ENCODE peak calls at places on chromosome 5, in eight cellular contexts. One of them, this sample, is unnamed. For H3K4me1, the result is how much of the 10 kb centered on the place peaks cover.

GRCh38 chr5:34903260-34903659 is 12.0 kb downstream of the RAD1 start:
- DNase-seq in transverse colon: no peak
- DNase-seq in CD8-positive, alpha-beta T cell: no peak
- DNase-seq in PC-9: no peak
- DNase-seq in fibroblast of lung: no peak
- DNase-seq in heart right ventricle: no peak
- DNase-seq in cardiac muscle cell: no peak
- DNase-seq in right lobe of liver: no peak
- DNase-seq in this sample: no peak

GRCh38 chr5:141849371-141850182 is 28.6 kb downstream of the PCDH1 start:
- DNase-seq in transverse colon: peak
- DNase-seq in PC-9: peak
- DNase-seq in CD8-positive, alpha-beta T cell: peak
- DNase-seq in heart right ventricle: peak
- DNase-seq in right lobe of liver: peak
- DNase-seq in fibroblast of lung: peak
- DNase-seq in cardiac muscle cell: peak
- DNase-seq in this sample: peak

GRCh38 chr5:42851441-42851840 is 39.7 kb upstream of the SELENOP start:
- DNase-seq in transverse colon: no peak
- DNase-seq in cardiac muscle cell: no peak
- DNase-seq in PC-9: no peak
- DNase-seq in CD8-positive, alpha-beta T cell: no peak
- DNase-seq in heart right ventricle: no peak
- DNase-seq in fibroblast of lung: no peak
- DNase-seq in right lobe of liver: no peak
- DNase-seq in this sample: no peak

GRCh38 chr5:153885166-153885565 is 153.5 kb downstream of the FAM114A2 start:
- DNase-seq in heart right ventricle: no peak
- DNase-seq in cardiac muscle cell: no peak
- DNase-seq in CD8-positive, alpha-beta T cell: no peak
- DNase-seq in transverse colon: no peak
- DNase-seq in fibroblast of lung: no peak
- DNase-seq in right lobe of liver: no peak
- DNase-seq in PC-9: no peak
- DNase-seq in this sample: no peak

GRCh38 chr5:25435882-25436281 is 791.1 kb upstream of the CDH10 start:
- DNase-seq in CD8-positive, alpha-beta T cell: no peak
- DNase-seq in fibroblast of lung: no peak
- DNase-seq in cardiac muscle cell: no peak
- DNase-seq in PC-9: no peak
- DNase-seq in heart right ventricle: no peak
- DNase-seq in transverse colon: no peak
- DNase-seq in right lobe of liver: no peak
- DNase-seq in this sample: no peak

GRCh38 chr5:74237746-74238145 is 402.8 kb downstream of the ENC1 start:
- DNase-seq in cardiac muscle cell: no peak
- DNase-seq in fibroblast of lung: no peak
- DNase-seq in transverse colon: no peak
- DNase-seq in PC-9: no peak
- DNase-seq in CD8-positive, alpha-beta T cell: no peak
- DNase-seq in heart right ventricle: no peak
- DNase-seq in right lobe of liver: no peak
- DNase-seq in this sample: no peak

GRCh38 chr5:136058031-136058971 is 29.5 kb downstream of the TGFBI start:
- DNase-seq in CD8-positive, alpha-beta T cell: no peak
- DNase-seq in fibroblast of lung: peak
- DNase-seq in right lobe of liver: peak
- DNase-seq in cardiac muscle cell: no peak
- DNase-seq in PC-9: no peak
- DNase-seq in transverse colon: peak
- DNase-seq in heart right ventricle: peak
- DNase-seq in this sample: no peak

GRCh38 chr5:143536364-143536763 is 132.9 kb upstream of the NR3C1 start:
- DNase-seq in CD8-positive, alpha-beta T cell: no peak
- DNase-seq in cardiac muscle cell: no peak
- DNase-seq in fibroblast of lung: peak
- DNase-seq in PC-9: peak
- DNase-seq in right lobe of liver: no peak
- DNase-seq in heart right ventricle: no peak
- DNase-seq in transverse colon: no peak
- DNase-seq in this sample: no peak

GRCh38 chr5:135578685-135579341 is at the start of gene CXCL14:
- DNase-seq in cardiac muscle cell: peak
- DNase-seq in PC-9: no peak
- DNase-seq in CD8-positive, alpha-beta T cell: no peak
- DNase-seq in transverse colon: peak
- DNase-seq in right lobe of liver: no peak
- DNase-seq in fibroblast of lung: peak
- DNase-seq in heart right ventricle: no peak
- DNase-seq in this sample: no peak

GRCh38 chr5:139930406-139930805 is 112.7 kb downstream of the NRG2 start:
- DNase-seq in fibroblast of lung: no peak
- DNase-seq in heart right ventricle: no peak
- DNase-seq in right lobe of liver: no peak
- DNase-seq in transverse colon: no peak
- DNase-seq in CD8-positive, alpha-beta T cell: no peak
- DNase-seq in cardiac muscle cell: no peak
- DNase-seq in PC-9: no peak
- DNase-seq in this sample: no peak

GRCh38 chr5:110048508-110048907 is 358.8 kb downstream of the MAN2A1 start:
- DNase-seq in transverse colon: no peak
- DNase-seq in cardiac muscle cell: no peak
- DNase-seq in fibroblast of lung: no peak
- DNase-seq in right lobe of liver: no peak
- DNase-seq in CD8-positive, alpha-beta T cell: no peak
- DNase-seq in heart right ventricle: no peak
- DNase-seq in PC-9: no peak
- DNase-seq in this sample: no peak

GRCh38 chr5:23627976-23628375 is 120.6 kb downstream of the PRDM9 start:
- DNase-seq in fibroblast of lung: no peak
- DNase-seq in right lobe of liver: no peak
- DNase-seq in transverse colon: no peak
- DNase-seq in CD8-positive, alpha-beta T cell: no peak
- DNase-seq in heart right ventricle: no peak
- DNase-seq in PC-9: no peak
- DNase-seq in cardiac muscle cell: no peak
- DNase-seq in this sample: no peak

GRCh38 chr5:180649297-180650039 is at the start of gene FLT4:
- DNase-seq in PC-9: no peak
- DNase-seq in cardiac muscle cell: no peak
- DNase-seq in fibroblast of lung: no peak
- DNase-seq in heart right ventricle: no peak
- DNase-seq in transverse colon: no peak
- DNase-seq in right lobe of liver: peak
- DNase-seq in CD8-positive, alpha-beta T cell: no peak
- DNase-seq in this sample: no peak

GRCh38 chr5:74903165-74903787 is 37.1 kb upstream of the FAM169A start:
- DNase-seq in right lobe of liver: peak
- DNase-seq in PC-9: peak
- DNase-seq in CD8-positive, alpha-beta T cell: no peak
- DNase-seq in fibroblast of lung: no peak
- DNase-seq in heart right ventricle: no peak
- DNase-seq in transverse colon: peak
- DNase-seq in cardiac muscle cell: peak
- DNase-seq in this sample: no peak

GRCh38 chr5:60677831-60678664 is 21.9 kb downstream of the DEPDC1B start:
- DNase-seq in heart right ventricle: no peak
- DNase-seq in right lobe of liver: no peak
- DNase-seq in cardiac muscle cell: peak
- DNase-seq in fibroblast of lung: peak
- DNase-seq in CD8-positive, alpha-beta T cell: no peak
- DNase-seq in PC-9: no peak
- DNase-seq in transverse colon: peak
- DNase-seq in this sample: no peak

GRCh38 chr5:168020522-168021294 is 270.7 kb upstream of the WWC1 start:
- DNase-seq in transverse colon: no peak
- DNase-seq in heart right ventricle: peak
- DNase-seq in right lobe of liver: no peak
- DNase-seq in CD8-positive, alpha-beta T cell: no peak
- DNase-seq in fibroblast of lung: peak
- DNase-seq in cardiac muscle cell: no peak
- DNase-seq in PC-9: no peak
- DNase-seq in this sample: no peak

GRCh38 chr5:138330813-138331448 is 673 bp downstream of the CDC25C start:
- DNase-seq in transverse colon: no peak
- DNase-seq in CD8-positive, alpha-beta T cell: no peak
- DNase-seq in fibroblast of lung: no peak
- DNase-seq in right lobe of liver: no peak
- DNase-seq in cardiac muscle cell: no peak
- DNase-seq in PC-9: peak
- DNase-seq in heart right ventricle: no peak
- DNase-seq in this sample: no peak

GRCh38 chr5:73393606-73394489 is 54.7 kb downstream of the FOXD1 start:
- DNase-seq in cardiac muscle cell: no peak
- DNase-seq in PC-9: no peak
- DNase-seq in transverse colon: no peak
- DNase-seq in right lobe of liver: no peak
- DNase-seq in fibroblast of lung: no peak
- DNase-seq in heart right ventricle: no peak
- DNase-seq in CD8-positive, alpha-beta T cell: no peak
- DNase-seq in this sample: no peak

GRCh38 chr5:63439537-63439936 is 522.7 kb downstream of the HTR1A start:
- DNase-seq in CD8-positive, alpha-beta T cell: no peak
- DNase-seq in fibroblast of lung: no peak
- DNase-seq in cardiac muscle cell: no peak
- DNase-seq in right lobe of liver: no peak
- DNase-seq in PC-9: no peak
- DNase-seq in heart right ventricle: no peak
- DNase-seq in transverse colon: no peak
- DNase-seq in this sample: no peak

GRCh38 chr5:144467795-144468194 is 297.1 kb downstream of the KCTD16 start:
- DNase-seq in fibroblast of lung: peak
- DNase-seq in right lobe of liver: no peak
- DNase-seq in cardiac muscle cell: peak
- DNase-seq in CD8-positive, alpha-beta T cell: no peak
- DNase-seq in heart right ventricle: peak
- DNase-seq in PC-9: no peak
- DNase-seq in transverse colon: peak
- DNase-seq in this sample: no peak

GRCh38 chr5:100755435-100755834 is 147.6 kb downstream of the ST8SIA4 start:
- DNase-seq in right lobe of liver: no peak
- DNase-seq in transverse colon: no peak
- DNase-seq in heart right ventricle: no peak
- DNase-seq in cardiac muscle cell: no peak
- DNase-seq in CD8-positive, alpha-beta T cell: no peak
- DNase-seq in fibroblast of lung: no peak
- DNase-seq in PC-9: no peak
- DNase-seq in this sample: no peak

GRCh38 chr5:159210306-159210722 is 961 bp upstream of the RNF145 start:
- DNase-seq in right lobe of liver: no peak
- DNase-seq in PC-9: peak
- DNase-seq in cardiac muscle cell: no peak
- DNase-seq in CD8-positive, alpha-beta T cell: no peak
- DNase-seq in fibroblast of lung: no peak
- DNase-seq in transverse colon: peak
- DNase-seq in heart right ventricle: no peak
- DNase-seq in this sample: no peak

GRCh38 chr5:36877667-36878420 is 1.3 kb downstream of the NIPBL start:
- DNase-seq in transverse colon: no peak
- DNase-seq in PC-9: no peak
- DNase-seq in right lobe of liver: no peak
- DNase-seq in cardiac muscle cell: peak
- DNase-seq in fibroblast of lung: peak
- DNase-seq in CD8-positive, alpha-beta T cell: no peak
- DNase-seq in heart right ventricle: no peak
- DNase-seq in this sample: no peak
- H3K4me1 ChIP-seq in transverse colon: half or more
- H3K4me1 ChIP-seq in PC-9: half or more
- H3K4me1 ChIP-seq in right lobe of liver: under half
- H3K4me1 ChIP-seq in cardiac muscle cell: under half
- H3K4me1 ChIP-seq in fibroblast of lung: under half
- H3K4me1 ChIP-seq in CD8-positive, alpha-beta T cell: half or more
- H3K4me1 ChIP-seq in heart right ventricle: half or more
- H3K4me1 ChIP-seq in this sample: under half

GRCh38 chr5:9564752-9565151 is 18.9 kb upstream of the SEMA5A start:
- DNase-seq in fibroblast of lung: no peak
- DNase-seq in right lobe of liver: no peak
- DNase-seq in PC-9: no peak
- DNase-seq in transverse colon: no peak
- DNase-seq in CD8-positive, alpha-beta T cell: no peak
- DNase-seq in cardiac muscle cell: no peak
- DNase-seq in heart right ventricle: no peak
- DNase-seq in this sample: no peak
- H3K27ac ChIP-seq in fibroblast of lung: no peak
- H3K27ac ChIP-seq in right lobe of liver: no peak
- H3K27ac ChIP-seq in PC-9: no peak
- H3K27ac ChIP-seq in transverse colon: no peak
- H3K27ac ChIP-seq in CD8-positive, alpha-beta T cell: no peak
- H3K27ac ChIP-seq in cardiac muscle cell: no peak
- H3K27ac ChIP-seq in heart right ventricle: no peak
- H3K27ac ChIP-seq in this sample: no peak

GRCh38 chr5:28468121-28468520 is 1429.7 kb upstream of the CDH9 start:
- DNase-seq in PC-9: no peak
- DNase-seq in heart right ventricle: no peak
- DNase-seq in cardiac muscle cell: no peak
- DNase-seq in CD8-positive, alpha-beta T cell: no peak
- DNase-seq in fibroblast of lung: no peak
- DNase-seq in right lobe of liver: no peak
- DNase-seq in transverse colon: no peak
- DNase-seq in this sample: no peak

GRCh38 chr5:28473531-28474107 is 1435.2 kb upstream of the CDH9 start:
- DNase-seq in transverse colon: no peak
- DNase-seq in CD8-positive, alpha-beta T cell: no peak
- DNase-seq in PC-9: no peak
- DNase-seq in cardiac muscle cell: peak
- DNase-seq in heart right ventricle: no peak
- DNase-seq in right lobe of liver: no peak
- DNase-seq in fibroblast of lung: peak
- DNase-seq in this sample: no peak
- TF ChIP-seq CTCF in transverse colon: no peak
- TF ChIP-seq CTCF in CD8-positive, alpha-beta T cell: no peak
- TF ChIP-seq CTCF in PC-9: peak
- TF ChIP-seq CTCF in cardiac muscle cell: peak
- TF ChIP-seq CTCF in heart right ventricle: no peak
- TF ChIP-seq CTCF in right lobe of liver: peak
- TF ChIP-seq CTCF in fibroblast of lung: peak
- TF ChIP-seq CTCF in this sample: no peak

GRCh38 chr5:57842376-57843015 is 359.9 kb upstream of the ACTBL2 start:
- DNase-seq in PC-9: no peak
- DNase-seq in transverse colon: no peak
- DNase-seq in fibroblast of lung: peak
- DNase-seq in right lobe of liver: no peak
- DNase-seq in cardiac muscle cell: no peak
- DNase-seq in CD8-positive, alpha-beta T cell: no peak
- DNase-seq in heart right ventricle: no peak
- DNase-seq in this sample: no peak

GRCh38 chr5:57844410-57844809 is 361.8 kb upstream of the ACTBL2 start:
- DNase-seq in CD8-positive, alpha-beta T cell: no peak
- DNase-seq in cardiac muscle cell: no peak
- DNase-seq in fibroblast of lung: no peak
- DNase-seq in heart right ventricle: peak
- DNase-seq in transverse colon: no peak
- DNase-seq in right lobe of liver: peak
- DNase-seq in PC-9: no peak
- DNase-seq in this sample: no peak

GRCh38 chr5:57839447-57839846 is 356.8 kb upstream of the ACTBL2 start:
- DNase-seq in transverse colon: no peak
- DNase-seq in PC-9: no peak
- DNase-seq in cardiac muscle cell: no peak
- DNase-seq in heart right ventricle: no peak
- DNase-seq in right lobe of liver: no peak
- DNase-seq in fibroblast of lung: no peak
- DNase-seq in CD8-positive, alpha-beta T cell: no peak
- DNase-seq in this sample: no peak

GRCh38 chr5:57843016-57843402 is 360.4 kb upstream of the ACTBL2 start:
- DNase-seq in CD8-positive, alpha-beta T cell: no peak
- DNase-seq in fibroblast of lung: peak
- DNase-seq in right lobe of liver: no peak
- DNase-seq in PC-9: no peak
- DNase-seq in transverse colon: no peak
- DNase-seq in heart right ventricle: no peak
- DNase-seq in cardiac muscle cell: no peak
- DNase-seq in this sample: no peak

GRCh38 chr5:57841671-57842375 is 359.2 kb upstream of the ACTBL2 start:
- DNase-seq in right lobe of liver: no peak
- DNase-seq in heart right ventricle: no peak
- DNase-seq in PC-9: peak
- DNase-seq in cardiac muscle cell: peak
- DNase-seq in transverse colon: no peak
- DNase-seq in fibroblast of lung: peak
- DNase-seq in CD8-positive, alpha-beta T cell: no peak
- DNase-seq in this sample: no peak
- H3K4me1 ChIP-seq in right lobe of liver: under half
- H3K4me1 ChIP-seq in heart right ventricle: under half
- H3K4me1 ChIP-seq in PC-9: half or more
- H3K4me1 ChIP-seq in cardiac muscle cell: under half
- H3K4me1 ChIP-seq in transverse colon: under half
- H3K4me1 ChIP-seq in fibroblast of lung: under half
- H3K4me1 ChIP-seq in CD8-positive, alpha-beta T cell: under half
- H3K4me1 ChIP-seq in this sample: under half

This sample was measured in esophagus squamous epithelium.